ENCODE peak calls at places on chromosome 4, in eight cellular contexts. One of them, this sample, is unnamed.

GRCh38 chr4:182251116-182251515 is 7.9 kb downstream of the TENM3 start:
- DNase-seq in HCT116: no peak
- DNase-seq in stomach: no peak
- DNase-seq in body of pancreas: no peak
- DNase-seq in GM12892: no peak
- DNase-seq in NB4: no peak
- DNase-seq in sigmoid colon: no peak
- DNase-seq in IMR-90: no peak
- DNase-seq in this sample: no peak

GRCh38 chr4:40990202-40990898 is 224.0 kb downstream of the APBB2 start:
- DNase-seq in HCT116: peak; percentile 73
- DNase-seq in stomach: no peak
- DNase-seq in body of pancreas: no peak
- DNase-seq in GM12892: no peak
- DNase-seq in NB4: peak; percentile 50
- DNase-seq in sigmoid colon: no peak
- DNase-seq in IMR-90: peak; percentile 97
- DNase-seq in this sample: no peak

GRCh38 chr4:109078724-109079123 is 223.7 kb downstream of the COL25A1 start:
- DNase-seq in HCT116: no peak
- DNase-seq in stomach: no peak
- DNase-seq in body of pancreas: no peak
- DNase-seq in GM12892: no peak
- DNase-seq in NB4: no peak
- DNase-seq in sigmoid colon: no peak
- DNase-seq in IMR-90: peak; percentile 81
- DNase-seq in this sample: no peak

GRCh38 chr4:158008551-158009218 is 164.1 kb downstream of the GASK1B start:
- DNase-seq in HCT116: no peak
- DNase-seq in stomach: no peak
- DNase-seq in body of pancreas: no peak
- DNase-seq in GM12892: no peak
- DNase-seq in NB4: no peak
- DNase-seq in sigmoid colon: no peak
- DNase-seq in IMR-90: peak; percentile 63
- DNase-seq in this sample: no peak

GRCh38 chr4:147924604-147925412 is 192.9 kb downstream of the ARHGAP10 start:
- DNase-seq in HCT116: no peak
- DNase-seq in stomach: peak; percentile 31
- DNase-seq in body of pancreas: peak; percentile 30
- DNase-seq in GM12892: no peak
- DNase-seq in NB4: peak; percentile 8
- DNase-seq in sigmoid colon: no peak
- DNase-seq in IMR-90: peak; percentile 40
- DNase-seq in this sample: no peak

GRCh38 chr4:153451931-153452660 is 14.1 kb upstream of the TMEM131L start:
- DNase-seq in HCT116: no peak
- DNase-seq in stomach: no peak
- DNase-seq in body of pancreas: peak; percentile 49
- DNase-seq in GM12892: no peak
- DNase-seq in NB4: peak; percentile 45
- DNase-seq in sigmoid colon: no peak
- DNase-seq in IMR-90: no peak
- DNase-seq in this sample: no peak

GRCh38 chr4:153161599-153161971 is 42.7 kb upstream of the TRIM2 start:
- DNase-seq in HCT116: no peak
- DNase-seq in stomach: no peak
- DNase-seq in body of pancreas: no peak
- DNase-seq in GM12892: no peak
- DNase-seq in NB4: no peak
- DNase-seq in sigmoid colon: no peak
- DNase-seq in IMR-90: peak; percentile 32
- DNase-seq in this sample: no peak

GRCh38 chr4:153448003-153448731 is 18.0 kb upstream of the TMEM131L start:
- DNase-seq in HCT116: no peak
- DNase-seq in stomach: no peak
- DNase-seq in body of pancreas: no peak
- DNase-seq in GM12892: no peak
- DNase-seq in NB4: no peak
- DNase-seq in sigmoid colon: no peak
- DNase-seq in IMR-90: peak; percentile 81
- DNase-seq in this sample: no peak

GRCh38 chr4:146654976-146655761 is 16.5 kb downstream of the POU4F2 start:
- DNase-seq in HCT116: no peak
- DNase-seq in stomach: no peak
- DNase-seq in body of pancreas: peak; percentile 15
- DNase-seq in GM12892: no peak
- DNase-seq in NB4: no peak
- DNase-seq in sigmoid colon: no peak
- DNase-seq in IMR-90: peak; percentile 7
- DNase-seq in this sample: no peak

GRCh38 chr4:181504846-181505374 is 738.3 kb upstream of the TENM3 start:
- DNase-seq in HCT116: no peak
- DNase-seq in stomach: no peak
- DNase-seq in body of pancreas: no peak
- DNase-seq in GM12892: no peak
- DNase-seq in NB4: no peak
- DNase-seq in sigmoid colon: no peak
- DNase-seq in IMR-90: no peak
- DNase-seq in this sample: no peak

GRCh38 chr4:2077537-2078460 is 18.7 kb downstream of the NAT8L start:
- DNase-seq in HCT116: no peak
- DNase-seq in stomach: no peak
- DNase-seq in body of pancreas: no peak
- DNase-seq in GM12892: no peak
- DNase-seq in NB4: no peak
- DNase-seq in sigmoid colon: peak; percentile 42
- DNase-seq in IMR-90: no peak
- DNase-seq in this sample: no peak

GRCh38 chr4:23788460-23788859 is 101.4 kb downstream of the PPARGC1A start:
- DNase-seq in HCT116: no peak
- DNase-seq in stomach: peak; percentile 34
- DNase-seq in body of pancreas: no peak
- DNase-seq in GM12892: no peak
- DNase-seq in NB4: peak; percentile 3
- DNase-seq in sigmoid colon: no peak
- DNase-seq in IMR-90: peak; percentile 26
- DNase-seq in this sample: no peak

GRCh38 chr4:79148369-79148768 is 177.5 kb downstream of the NAA11 start:
- DNase-seq in HCT116: no peak
- DNase-seq in stomach: no peak
- DNase-seq in body of pancreas: no peak
- DNase-seq in GM12892: no peak
- DNase-seq in NB4: no peak
- DNase-seq in sigmoid colon: no peak
- DNase-seq in IMR-90: no peak
- DNase-seq in this sample: no peak

GRCh38 chr4:158513246-158513645 is 8.4 kb upstream of the RXFP1 start:
- DNase-seq in HCT116: no peak
- DNase-seq in stomach: no peak
- DNase-seq in body of pancreas: no peak
- DNase-seq in GM12892: no peak
- DNase-seq in NB4: peak; percentile 68
- DNase-seq in sigmoid colon: no peak
- DNase-seq in IMR-90: no peak
- DNase-seq in this sample: no peak

GRCh38 chr4:153649572-153649991 is 34.5 kb upstream of the TLR2 start:
- DNase-seq in HCT116: peak; percentile 60
- DNase-seq in stomach: no peak
- DNase-seq in body of pancreas: no peak
- DNase-seq in GM12892: no peak
- DNase-seq in NB4: peak; percentile 60
- DNase-seq in sigmoid colon: no peak
- DNase-seq in IMR-90: peak; percentile 42
- DNase-seq in this sample: no peak

GRCh38 chr4:108240356-108240755 is 71.6 kb upstream of the LEF1 start:
- DNase-seq in HCT116: no peak
- DNase-seq in stomach: no peak
- DNase-seq in body of pancreas: no peak
- DNase-seq in GM12892: no peak
- DNase-seq in NB4: peak; percentile 5
- DNase-seq in sigmoid colon: no peak
- DNase-seq in IMR-90: peak; percentile 5
- DNase-seq in this sample: no peak

GRCh38 chr4:157821814-157822213 is 351.0 kb downstream of the GASK1B start:
- DNase-seq in HCT116: no peak
- DNase-seq in stomach: no peak
- DNase-seq in body of pancreas: no peak
- DNase-seq in GM12892: no peak
- DNase-seq in NB4: no peak
- DNase-seq in sigmoid colon: no peak
- DNase-seq in IMR-90: no peak
- DNase-seq in this sample: no peak

GRCh38 chr4:153071953-153072622 is 132.2 kb upstream of the TRIM2 start:
- DNase-seq in HCT116: no peak
- DNase-seq in stomach: no peak
- DNase-seq in body of pancreas: no peak
- DNase-seq in GM12892: no peak
- DNase-seq in NB4: no peak
- DNase-seq in sigmoid colon: no peak
- DNase-seq in IMR-90: no peak
- DNase-seq in this sample: no peak

GRCh38 chr4:632926-633325 is 7.6 kb downstream of the PDE6B start:
- DNase-seq in HCT116: no peak
- DNase-seq in stomach: no peak
- DNase-seq in body of pancreas: no peak
- DNase-seq in GM12892: no peak
- DNase-seq in NB4: no peak
- DNase-seq in sigmoid colon: peak; percentile 24
- DNase-seq in IMR-90: no peak
- DNase-seq in this sample: no peak

GRCh38 chr4:173647902-173648301 is 117.9 kb upstream of the HAND2 start:
- DNase-seq in HCT116: no peak
- DNase-seq in stomach: no peak
- DNase-seq in body of pancreas: no peak
- DNase-seq in GM12892: no peak
- DNase-seq in NB4: peak; percentile 21
- DNase-seq in sigmoid colon: no peak
- DNase-seq in IMR-90: no peak
- DNase-seq in this sample: no peak

GRCh38 chr4:143336828-143337599 is at the start of gene GAB1:
- DNase-seq in HCT116: no peak
- DNase-seq in stomach: peak; percentile 77
- DNase-seq in body of pancreas: peak; percentile 75
- DNase-seq in GM12892: peak; percentile 47
- DNase-seq in NB4: peak; percentile 12
- DNase-seq in sigmoid colon: peak; percentile 89
- DNase-seq in IMR-90: peak; percentile 80
- DNase-seq in this sample: peak; percentile 44
- TF ChIP-seq POLR2A in HCT116: no peak
- TF ChIP-seq POLR2A in stomach: no peak
- TF ChIP-seq POLR2A in body of pancreas: peak; percentile 73
- TF ChIP-seq POLR2A in GM12892: no peak
- TF ChIP-seq POLR2A in NB4: no peak
- TF ChIP-seq POLR2A in sigmoid colon: no peak
- TF ChIP-seq POLR2A in IMR-90: no peak
- TF ChIP-seq POLR2A in this sample: peak; percentile 45

GRCh38 chr4:82372874-82373815 is 646 bp downstream of the HNRNPD start:
- DNase-seq in HCT116: peak; percentile 67
- DNase-seq in stomach: peak; percentile 82
- DNase-seq in body of pancreas: peak; percentile 83
- DNase-seq in GM12892: peak; percentile 38
- DNase-seq in NB4: peak; percentile 91
- DNase-seq in sigmoid colon: peak; percentile 88
- DNase-seq in IMR-90: peak; percentile 57
- DNase-seq in this sample: peak; percentile 40
- TF ChIP-seq POLR2A in HCT116: peak; percentile 28
- TF ChIP-seq POLR2A in stomach: no peak
- TF ChIP-seq POLR2A in body of pancreas: no peak
- TF ChIP-seq POLR2A in GM12892: no peak
- TF ChIP-seq POLR2A in NB4: no peak
- TF ChIP-seq POLR2A in sigmoid colon: no peak
- TF ChIP-seq POLR2A in IMR-90: peak; percentile 72
- TF ChIP-seq POLR2A in this sample: peak; percentile 11

DNA sequence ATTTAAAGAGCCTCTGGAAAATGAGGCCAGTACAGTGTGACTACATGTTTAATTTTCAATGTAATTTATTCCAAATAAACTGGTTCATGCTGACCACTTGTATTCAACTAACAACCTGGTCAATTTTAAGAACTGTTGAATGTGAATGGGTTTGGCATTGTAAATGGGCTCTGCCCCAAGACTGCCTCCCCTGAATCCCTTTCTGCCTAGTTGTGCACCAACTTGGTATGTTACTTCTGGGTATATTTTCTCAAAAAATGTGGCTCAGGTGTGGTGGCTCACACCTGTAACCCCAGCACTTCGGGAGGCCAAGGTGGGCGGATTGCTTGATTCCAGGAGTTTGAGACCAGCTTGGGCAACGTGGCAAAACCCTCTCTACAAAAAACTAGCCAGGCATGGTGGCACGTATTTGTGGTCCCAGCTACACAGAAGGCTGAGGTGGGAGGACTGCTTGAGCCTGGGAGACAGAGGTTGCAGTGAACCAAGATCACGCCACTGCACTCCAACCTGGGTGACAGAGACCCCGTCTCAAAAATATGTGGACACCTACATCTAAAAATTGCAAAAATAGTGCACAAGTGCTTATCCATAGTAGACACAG is 7.2 kb downstream of the RPL9 start:
- DNase-seq in HCT116: no peak
- DNase-seq in stomach: no peak
- DNase-seq in body of pancreas: no peak
- DNase-seq in GM12892: no peak
- DNase-seq in NB4: peak; percentile 30
- DNase-seq in sigmoid colon: no peak
- DNase-seq in IMR-90: no peak
- DNase-seq in this sample: no peak
- TF ChIP-seq POLR2A in HCT116: no peak
- TF ChIP-seq POLR2A in stomach: no peak
- TF ChIP-seq POLR2A in body of pancreas: no peak
- TF ChIP-seq POLR2A in GM12892: peak; percentile 48
- TF ChIP-seq POLR2A in NB4: peak; percentile 19
- TF ChIP-seq POLR2A in sigmoid colon: no peak
- TF ChIP-seq POLR2A in IMR-90: no peak
- TF ChIP-seq POLR2A in this sample: no peak

DNA sequence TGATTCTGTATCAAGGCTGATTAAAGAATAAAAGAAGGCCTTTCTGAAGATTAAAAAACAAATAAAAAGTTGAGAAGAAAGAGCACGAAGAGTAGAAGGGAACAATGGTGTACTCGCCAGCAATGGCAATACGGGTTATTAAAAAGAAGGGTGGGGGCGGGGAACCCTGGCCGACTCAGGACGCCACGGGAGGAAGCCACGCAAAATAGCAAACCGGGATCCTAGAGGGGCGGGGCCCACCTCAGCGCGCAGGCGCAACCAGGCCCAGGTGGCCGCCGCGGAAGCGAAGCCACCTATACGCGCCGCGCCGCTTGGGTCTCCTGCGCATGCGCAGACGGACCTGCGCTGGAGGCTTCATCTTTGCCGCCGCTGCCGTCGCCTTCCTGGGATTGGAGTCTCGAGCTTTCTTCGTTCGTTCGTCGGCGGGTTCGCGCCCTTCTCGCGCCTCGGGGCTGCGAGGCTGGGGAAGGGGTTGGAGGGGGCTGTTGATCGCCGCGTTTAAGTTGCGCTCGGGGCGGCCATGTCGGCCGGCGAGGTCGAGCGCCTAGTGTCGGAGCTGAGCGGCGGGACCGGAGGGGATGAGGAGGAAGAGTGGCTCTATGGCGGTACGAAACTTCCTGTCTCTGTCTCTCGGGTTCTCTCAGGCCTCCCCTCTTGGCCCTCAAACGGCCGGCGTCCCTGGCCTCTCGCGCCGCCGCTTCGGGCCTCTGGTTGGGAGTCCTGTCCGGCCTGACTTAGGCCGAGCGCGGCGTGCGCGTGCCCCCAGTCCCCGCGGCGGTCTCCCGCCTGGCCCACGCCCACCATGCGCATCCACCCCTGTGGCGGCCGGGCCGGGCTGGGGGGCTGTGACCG is at the start of gene FIP1L1:
- DNase-seq in HCT116: peak; percentile 88
- DNase-seq in stomach: peak; percentile 98
- DNase-seq in body of pancreas: peak; percentile 97
- DNase-seq in GM12892: peak; percentile 87
- DNase-seq in NB4: peak; percentile 94
- DNase-seq in sigmoid colon: peak; percentile 97
- DNase-seq in IMR-90: peak; percentile 87
- DNase-seq in this sample: peak; percentile 77
- TF ChIP-seq POLR2A in HCT116: peak; percentile 76
- TF ChIP-seq POLR2A in stomach: no peak
- TF ChIP-seq POLR2A in body of pancreas: peak; percentile 85
- TF ChIP-seq POLR2A in GM12892: peak; percentile 91
- TF ChIP-seq POLR2A in NB4: peak; percentile 90
- TF ChIP-seq POLR2A in sigmoid colon: peak; percentile 68
- TF ChIP-seq POLR2A in IMR-90: peak; percentile 74
- TF ChIP-seq POLR2A in this sample: peak; percentile 76